ENCODE peak calls at places on chromosomes 7 and 10, in ten cellular contexts. F, I, K, E, L, Q, G, C, H and S are unnamed samples.

GRCh38 chr7:116316838-116317612 is 106.7 kb downstream of the TES start:
- DNase-seq in F (no peak), I (peak; percentile 25), K (no peak), E (no peak), L (peak; percentile 98), Q (peak; percentile 63), G (no peak), C (no peak), H (peak; percentile 84), S (no peak)

GRCh38 chr7:75596727-75597614 is 104.9 kb downstream of the SPDYE5 start:
- DNase-seq in F (no peak), I (peak; percentile 14), K (no peak), E (no peak), L (peak; percentile 90), Q (no peak), G (no peak), C (no peak), H (no peak), S (no peak)

GRCh38 chr10:23294638-23295247 is 49.9 kb downstream of the C10orf67 start:
- DNase-seq in F (no peak), I (no peak), K (no peak), E (no peak), L (no peak), Q (no peak), G (no peak), C (no peak), H (no peak), S (peak; percentile 5)

GRCh38 chr7:95549818-95550529 is 46.3 kb downstream of the PDK4 start:
- DNase-seq in F (no peak), I (peak; percentile 36), K (no peak), E (no peak), L (peak; percentile 96), Q (peak; percentile 94), G (peak; percentile 9), C (no peak), H (peak; percentile 85), S (peak; percentile 43)

GRCh38 chr10:78920011-78920410 is 148.8 kb upstream of the ZMIZ1 start:
- DNase-seq in F (no peak), I (no peak), K (no peak), E (no peak), L (no peak), Q (no peak), G (no peak), C (no peak), H (no peak), S (no peak)

GRCh38 chr7:7967909-7968543 is 570 bp upstream of the GLCCI1 start:
- DNase-seq in F (no peak), I (no peak), K (no peak), E (no peak), L (no peak), Q (no peak), G (no peak), C (no peak), H (no peak), S (no peak)

GRCh38 chr10:6053303-6053702 is 8.9 kb downstream of the IL2RA start:
- DNase-seq in F (no peak), I (no peak), K (no peak), E (no peak), L (no peak), Q (no peak), G (no peak), C (no peak), H (no peak), S (no peak)

GRCh38 chr10:11006428-11006825 is 11.2 kb upstream of the CELF2 start:
- DNase-seq in F (no peak), I (no peak), K (no peak), E (no peak), L (no peak), Q (no peak), G (no peak), C (no peak), H (no peak), S (peak; percentile 64)

GRCh38 chr10:43250625-43250924 is 16.3 kb downstream of the RASGEF1A start:
- DNase-seq in F (no peak), I (no peak), K (no peak), E (no peak), L (no peak), Q (no peak), G (no peak), C (no peak), H (no peak), S (no peak)

GRCh38 chr7:90708841-90709317 is 112.8 kb downstream of the CDK14 start:
- DNase-seq in F (no peak), I (peak; percentile 39), K (no peak), E (peak; percentile 43), L (peak; percentile 58), Q (peak; percentile 62), G (peak; percentile 71), C (peak; percentile 45), H (peak; percentile 31), S (peak; percentile 89)

GRCh38 chr7:29146888-29147609 is 712 bp upstream of the CPVL start:
- DNase-seq in F (no peak), I (no peak), K (no peak), E (peak; percentile 30), L (peak; percentile 14), Q (peak; percentile 45), G (no peak), C (no peak), H (no peak), S (peak; percentile 49)

GRCh38 chr7:47358357-47358756 is 223.6 kb downstream of the TNS3 start:
- DNase-seq in F (no peak), I (no peak), K (no peak), E (no peak), L (no peak), Q (no peak), G (no peak), C (no peak), H (no peak), S (no peak)

GRCh38 chr10:93580824-93581223 is 14.4 kb downstream of the FFAR4 start:
- DNase-seq in F (no peak), I (peak; percentile 64), K (no peak), E (peak; percentile 35), L (no peak), Q (no peak), G (no peak), C (peak; percentile 89), H (peak; percentile 34), S (no peak)